ENCODE peak calls at places on chromosomes 16 and 17, in six cellular contexts. S, X, G, Y, P and K are unnamed samples.

GRCh38 chr16:84281077-84281476 is 13.6 kb upstream of the WFDC1 start:
- DNase-seq in P (peak; percentile 93), S (peak; percentile 36), Y (peak; percentile 35), G (no peak), X (no peak), K (no peak)

GRCh38 chr17:57915980-57916757 is 39.0 kb downstream of the CUEDC1 start:
- DNase-seq in X (no peak), P (peak; percentile 91), S (peak; percentile 94), G (no peak), Y (no peak), K (no peak)

GRCh38 chr17:40358323-40359038 is 6.1 kb downstream of the GJD3 start:
- DNase-seq in G (peak; percentile 90), Y (peak; percentile 72), X (peak; percentile 90), P (peak; percentile 85), S (peak; percentile 91), K (peak; percentile 79)

GRCh38 chr17:7392696-7393612 is 1.4 kb downstream of the PLSCR3 start:
- DNase-seq in G (no peak), X (no peak), S (peak; percentile 43), Y (no peak), P (peak; percentile 18), K (no peak)

GRCh38 chr16:1772362-1772907 is at the start of gene EME2:
- DNase-seq in X (no peak), G (peak; percentile 54), P (no peak), Y (peak; percentile 28), S (peak; percentile 54), K (peak; percentile 49)

GRCh38 chr16:84043486-84044107 is 1.0 kb upstream of the SLC38A8 start:
- DNase-seq in G (no peak), P (peak; percentile 92), S (peak; percentile 70), Y (no peak), X (no peak), K (no peak)

GRCh38 chr17:68248199-68248825 is 469 bp downstream of the AMZ2 start:
- DNase-seq in Y (peak; percentile 55), X (peak; percentile 43), S (no peak), P (no peak), G (no peak), K (peak; percentile 64)

GRCh38 chr16:19699472-19699871 is 18.6 kb downstream of the KNOP1 start:
- DNase-seq in S (no peak), X (no peak), P (no peak), G (no peak), Y (no peak), K (no peak)

GRCh38 chr17:58331815-58332719 is 3.5 kb upstream of the TSPOAP1 start:
- DNase-seq in Y (no peak), P (no peak), X (peak; percentile 95), G (peak; percentile 96), S (no peak), K (no peak)

GRCh38 chr16:19130852-19131808 is 17.4 kb downstream of the ITPRIPL2 start:
- DNase-seq in Y (peak; percentile 89), G (no peak), X (no peak), P (peak; percentile 90), S (no peak), K (peak; percentile 78)

GRCh38 chr17:6648181-6648580 is 3.2 kb downstream of the MED31 start:
- DNase-seq in P (peak; percentile 47), S (no peak), Y (no peak), G (no peak), X (no peak), K (no peak)

GRCh38 chr17:44979426-44980273 is 11.5 kb upstream of the C1QL1 start:
- DNase-seq in X (no peak), G (no peak), Y (no peak), P (no peak), S (no peak), K (peak; percentile 69)

GRCh38 chr17:75343007-75343406 is 53.8 kb upstream of the SLC25A19 start:
- DNase-seq in G (no peak), Y (no peak), X (no peak), P (no peak), S (no peak), K (no peak)

GRCh38 chr16:50315346-50315997 is 49.1 kb downstream of the ADCY7 start:
- DNase-seq in G (no peak), S (no peak), X (no peak), P (no peak), Y (no peak), K (no peak)

GRCh38 chr16:16019488-16019887 is 70.1 kb downstream of the ABCC1 start:
- DNase-seq in S (no peak), G (no peak), P (no peak), Y (peak; percentile 85), X (no peak), K (peak; percentile 81)

GRCh38 chr17:28865946-28866752 is 11.3 kb downstream of the ERAL1 start:
- DNase-seq in X (no peak), G (no peak), P (no peak), S (no peak), Y (no peak), K (no peak)

GRCh38 chr16:81693047-81693446 is 86.0 kb upstream of the PLCG2 start:
- DNase-seq in Y (no peak), X (no peak), P (no peak), G (no peak), S (peak; percentile 19), K (peak; percentile 83)

GRCh38 chr17:1709971-1710806 is at the start of gene TLCD2:
- DNase-seq in Y (peak; percentile 69), S (peak; percentile 79), X (no peak), P (peak; percentile 59), G (no peak), K (peak; percentile 70)

GRCh38 chr17:28370035-28370743 is at the start of gene VTN:
- DNase-seq in P (peak; percentile 97), Y (peak; percentile 32), G (no peak), X (no peak), S (peak; percentile 84), K (peak; percentile 56)

GRCh38 chr17:29369831-29370735 is 20.1 kb upstream of the TAOK1 start:
- DNase-seq in P (peak; percentile 94), G (peak; percentile 19), S (peak; percentile 88), Y (peak; percentile 75), X (peak; percentile 44), K (peak; percentile 63)

GRCh38 chr17:37614391-37614790 is 5.2 kb upstream of the SYNRG start:
- DNase-seq in X (no peak), Y (peak; percentile 38), G (no peak), S (no peak), P (no peak), K (no peak)

GRCh38 chr17:40760105-40761016 is 5.2 kb upstream of the KRT25 start:
- DNase-seq in Y (no peak), X (no peak), G (no peak), P (no peak), S (no peak), K (no peak)

GRCh38 chr17:64707077-64707591 is 45.0 kb upstream of the SMURF2 start:
- DNase-seq in G (no peak), Y (peak; percentile 99), X (no peak), P (peak; percentile 95), S (no peak), K (peak; percentile 100)